ENCODE peak calls at places on chromosomes 13 and 19, in seven cellular contexts. X is tibial nerve; L is CD4-positive, alpha-beta T cell; B is breast epithelium; G is adrenal gland; E is ovary; M is PC-3. W is an unnamed sample.

GRCh38 chr19:4774136-4774535 is 17.4 kb upstream of the FEM1A start:
- DNase-seq in X (no peak), L (no peak), B (no peak), G (no peak), E (no peak), M (no peak), W (no peak)

GRCh38 chr19:44904426-44904994 is 1.1 kb upstream of the APOE start:
- DNase-seq in X (no peak), L (no peak), B (no peak), G (peak), E (no peak), M (no peak), W (no peak)

GRCh38 chr13:93805736-93806135 is 579.1 kb downstream of the GPC6 start:
- DNase-seq in X (no peak), L (no peak), B (no peak), G (no peak), E (no peak), M (no peak), W (no peak)

GRCh38 chr19:51122112-51122981 is 2.4 kb upstream of the SIGLEC9 start:
- DNase-seq in X (no peak), L (no peak), B (no peak), G (no peak), E (peak), M (no peak), W (no peak)

GRCh38 chr13:95087746-95088305 is 213.4 kb downstream of the ABCC4 start:
- DNase-seq in X (no peak), L (no peak), B (no peak), G (no peak), E (no peak), M (peak), W (no peak)

GRCh38 chr13:68509734-68510621 is 1279.8 kb upstream of the PCDH9 start:
- DNase-seq in X (no peak), L (no peak), B (no peak), G (no peak), E (no peak), M (peak), W (no peak)

GRCh38 chr19:8075158-8076086 is 22.9 kb downstream of the CCL25 start:
- DNase-seq in X (no peak), L (no peak), B (no peak), G (no peak), E (no peak), M (no peak), W (no peak)

GRCh38 chr19:42069619-42070293 is at the start of gene GRIK5:
- DNase-seq in X (no peak), L (no peak), B (no peak), G (no peak), E (no peak), M (no peak), W (peak)

GRCh38 chr19:5455367-5456129 is at the start of gene ZNRF4:
- DNase-seq in X (no peak), L (no peak), B (no peak), G (no peak), E (no peak), M (no peak), W (no peak)

GRCh38 chr19:41785653-41786052 is 10.7 kb upstream of the CEACAM3 start:
- DNase-seq in X (no peak), L (peak), B (peak), G (peak), E (no peak), M (peak), W (peak)

GRCh38 chr13:113117335-113117872 is 5.2 kb upstream of the F10 start:
- DNase-seq in X (no peak), L (no peak), B (no peak), G (no peak), E (peak), M (peak), W (no peak)

GRCh38 chr13:21849323-21849722 is 178.4 kb downstream of the FGF9 start:
- DNase-seq in X (no peak), L (no peak), B (no peak), G (peak), E (no peak), M (peak), W (peak)

GRCh38 chr13:30978981-30979956 is 46.8 kb downstream of the TEX26 start:
- DNase-seq in X (no peak), L (no peak), B (no peak), G (peak), E (no peak), M (peak), W (peak)

GRCh38 chr19:1756264-1756663 is 3.0 kb downstream of the ONECUT3 start:
- DNase-seq in X (no peak), L (no peak), B (no peak), G (no peak), E (no peak), M (peak), W (no peak)

GRCh38 chr19:1754651-1755466 is 1.6 kb downstream of the ONECUT3 start:
- DNase-seq in X (no peak), L (no peak), B (no peak), G (no peak), E (no peak), M (peak), W (no peak)

GRCh38 chr19:1756705-1757445 is 3.6 kb downstream of the ONECUT3 start:
- DNase-seq in X (no peak), L (no peak), B (no peak), G (no peak), E (no peak), M (no peak), W (no peak)

GRCh38 chr19:1753730-1754442 is 580 bp downstream of the ONECUT3 start:
- DNase-seq in X (no peak), L (no peak), B (no peak), G (no peak), E (no peak), M (no peak), W (no peak)

DNA sequence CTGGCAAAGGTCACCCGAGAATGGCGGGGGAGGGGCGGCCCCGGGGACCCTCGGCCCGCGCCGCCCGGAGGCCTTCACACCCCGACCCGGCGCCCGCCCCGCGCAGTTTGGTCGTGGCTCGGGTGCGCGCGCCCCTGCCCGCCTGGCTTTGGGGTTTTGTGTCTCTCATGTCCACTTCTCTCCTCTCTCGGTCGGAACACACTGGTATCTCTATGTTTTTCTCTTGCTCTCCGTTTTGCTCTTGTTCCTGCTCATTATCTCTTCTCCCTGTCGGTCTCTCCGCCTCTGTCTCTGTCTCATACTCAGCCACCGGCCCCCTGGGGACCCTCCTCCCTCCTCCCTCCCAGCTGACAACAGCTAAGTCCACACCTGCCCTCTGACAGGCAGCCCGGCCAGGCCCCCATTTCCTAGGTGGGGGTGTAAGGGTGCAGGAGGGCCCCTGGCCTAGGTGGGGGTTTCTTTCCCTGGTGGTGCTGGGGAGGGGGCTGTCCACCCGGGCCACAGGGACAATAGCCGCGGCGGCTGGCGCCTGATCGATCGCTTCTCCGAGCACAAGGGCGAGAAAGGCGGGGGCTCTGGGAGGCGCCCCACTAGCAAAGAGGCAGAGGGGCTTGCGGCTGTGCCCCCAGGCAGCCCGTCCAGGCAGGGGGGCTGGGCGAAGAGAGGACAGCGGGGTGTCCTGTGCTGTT is 2.3 kb downstream of the ONECUT3 start:
- DNase-seq in X (no peak), L (no peak), B (no peak), G (no peak), E (no peak), M (no peak), W (no peak)
- H3K27ac ChIP-seq in X (no peak), L (no peak), B (no peak), G (no peak), E (no peak), M (no peak), W (no peak)

DNA sequence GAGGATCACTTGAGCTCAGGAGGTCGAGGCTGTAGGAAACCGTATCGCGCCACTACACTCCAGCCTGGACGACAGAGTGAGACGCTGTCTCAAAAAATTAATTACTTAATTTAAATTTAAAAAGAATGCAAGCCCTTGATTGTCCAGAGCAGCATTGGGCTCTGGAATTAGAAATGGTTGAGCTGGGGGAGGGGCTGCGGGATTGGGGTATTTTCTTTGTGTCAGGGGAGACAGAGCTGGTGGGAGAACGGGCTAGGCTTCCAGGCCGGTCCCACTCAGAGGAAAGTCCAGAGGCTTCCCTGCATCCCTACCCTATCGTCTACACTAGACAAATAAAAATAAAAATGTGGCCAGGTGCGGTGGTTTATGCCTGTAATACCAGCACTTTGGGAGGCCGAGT is 2.2 kb upstream of the RAB3A start:
- DNase-seq in X (no peak), L (no peak), B (no peak), G (no peak), E (no peak), M (no peak), W (peak)
- H3K27ac ChIP-seq in X (peak), L (no peak), B (no peak), G (no peak), E (peak), M (no peak), W (peak)

GRCh38 chr19:46995492-46995891 is 24.1 kb upstream of the NPAS1 start:
- DNase-seq in X (no peak), L (no peak), B (no peak), G (no peak), E (no peak), M (no peak), W (no peak)
- H3K27ac ChIP-seq in X (peak), L (no peak), B (no peak), G (no peak), E (no peak), M (no peak), W (no peak)

DNA sequence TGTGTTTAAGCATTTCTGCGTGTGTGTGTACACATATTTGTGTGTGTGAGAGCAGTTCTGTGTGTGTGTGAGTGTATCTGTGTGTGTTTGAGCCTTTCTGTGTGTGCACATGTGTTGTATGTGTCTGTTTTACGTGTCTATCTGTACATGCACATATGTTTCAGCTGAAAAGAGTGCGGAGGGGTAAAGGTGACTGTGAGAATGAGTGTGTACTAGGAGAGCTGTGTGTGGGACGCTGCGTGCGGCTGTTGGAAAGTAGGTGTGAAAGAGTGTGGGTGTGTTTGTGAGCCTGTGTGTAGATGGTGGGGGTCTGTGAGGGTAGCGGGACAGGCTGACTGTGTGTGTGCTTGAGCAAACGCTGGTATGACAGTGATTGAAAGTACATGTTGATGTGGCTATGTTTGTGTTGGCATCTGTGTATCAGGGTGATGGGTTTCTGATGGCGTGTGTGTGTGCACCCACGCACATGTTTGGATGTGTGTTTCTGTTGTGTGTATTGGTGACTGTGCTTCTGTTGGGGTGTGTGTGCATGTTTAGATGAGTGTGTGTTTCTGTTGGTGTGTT is 7.5 kb upstream of the TPM4 start:
- DNase-seq in X (no peak), L (no peak), B (no peak), G (no peak), E (no peak), M (peak), W (no peak)
- H3K27ac ChIP-seq in X (peak), L (no peak), B (peak), G (no peak), E (no peak), M (peak), W (no peak)

GRCh38 chr13:41811588-41812021 is 149.3 kb downstream of the VWA8 start:
- DNase-seq in X (no peak), L (no peak), B (no peak), G (no peak), E (no peak), M (peak), W (no peak)
- H3K27ac ChIP-seq in X (no peak), L (no peak), B (no peak), G (no peak), E (no peak), M (no peak), W (no peak)

GRCh38 chr13:63184693-63185092 is 1769.0 kb upstream of the PCDH20 start:
- DNase-seq in X (no peak), L (no peak), B (no peak), G (no peak), E (no peak), M (peak), W (peak)
- H3K27ac ChIP-seq in X (no peak), L (no peak), B (no peak), G (no peak), E (no peak), M (no peak), W (peak)

GRCh38 chr19:1411255-1412191 is 4.1 kb downstream of the DAZAP1 start:
- DNase-seq in X (no peak), L (no peak), B (no peak), G (peak), E (peak), M (no peak), W (no peak)

GRCh38 chr19:1412995-1413889 is 5.9 kb downstream of the DAZAP1 start:
- DNase-seq in X (no peak), L (no peak), B (no peak), G (no peak), E (no peak), M (no peak), W (no peak)

GRCh38 chr19:1410789-1411188 is 3.4 kb downstream of the DAZAP1 start:
- DNase-seq in X (no peak), L (no peak), B (no peak), G (no peak), E (no peak), M (no peak), W (no peak)

GRCh38 chr19:1410136-1410786 is 2.9 kb downstream of the DAZAP1 start:
- DNase-seq in X (no peak), L (no peak), B (no peak), G (no peak), E (no peak), M (peak), W (no peak)

DNA sequence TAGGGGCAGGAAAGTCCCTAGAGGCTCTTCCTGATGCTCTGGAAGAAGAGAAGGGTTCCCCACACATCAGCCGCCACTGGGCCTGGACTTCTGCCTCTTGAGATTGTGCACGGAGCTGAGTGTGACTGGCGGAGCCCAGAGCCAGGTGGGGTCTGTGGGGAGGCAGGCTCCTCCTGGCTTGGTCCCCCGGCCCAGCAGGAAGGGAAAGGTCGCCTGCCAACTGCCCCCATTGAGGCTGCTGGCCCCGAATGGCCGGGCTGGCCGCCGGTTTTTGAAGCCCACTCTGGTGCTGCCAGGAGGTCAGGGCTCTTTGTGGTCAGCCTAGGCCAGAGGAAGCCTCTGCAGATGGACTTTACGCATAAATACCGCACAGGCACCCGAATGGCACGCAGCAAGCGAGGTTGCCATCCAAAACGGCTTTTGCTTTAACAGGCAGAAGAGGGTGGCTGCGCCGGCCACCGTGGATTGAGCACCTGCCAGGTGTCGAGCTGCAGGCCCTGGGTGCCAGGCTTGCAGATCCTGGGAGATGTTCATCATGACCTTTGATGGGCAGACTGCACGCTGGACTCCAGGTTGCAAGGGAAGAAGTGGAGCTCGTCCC is 5.0 kb downstream of the DAZAP1 start:
- DNase-seq in X (no peak), L (no peak), B (no peak), G (no peak), E (no peak), M (no peak), W (no peak)
- H3K27ac ChIP-seq in X (peak), L (no peak), B (peak), G (peak), E (no peak), M (no peak), W (no peak)

DNA sequence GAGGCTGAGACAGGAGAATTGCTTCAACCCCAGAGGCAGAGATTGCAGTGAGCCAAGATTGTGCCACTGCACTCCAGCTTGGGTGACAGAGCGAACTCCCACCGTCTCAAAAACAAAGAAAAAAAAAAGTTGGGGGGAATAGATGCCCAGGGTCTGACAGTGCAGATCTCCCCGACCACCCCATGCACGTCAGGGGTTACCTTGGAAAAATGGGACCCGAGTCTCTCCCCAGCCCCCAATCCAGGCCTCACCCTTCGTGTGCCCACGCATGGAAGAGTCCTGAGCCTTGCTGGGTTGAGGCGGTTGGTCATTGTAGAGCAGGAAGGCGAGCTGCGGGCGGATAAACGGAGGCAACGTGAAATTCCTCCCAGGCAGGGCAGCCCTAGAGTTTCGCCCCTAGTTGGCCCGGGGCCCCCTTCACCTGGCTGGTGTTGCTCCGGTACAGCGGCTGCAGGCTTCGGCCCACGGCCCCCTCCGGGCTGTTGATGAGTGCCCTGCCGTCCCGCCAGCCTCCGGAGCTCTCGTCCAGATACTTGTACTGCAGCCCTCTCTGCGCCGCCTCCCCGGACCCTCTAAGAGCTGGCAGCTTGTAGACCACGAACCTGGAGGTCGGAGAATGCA is 588 bp downstream of the DNASE2 start:
- DNase-seq in X (no peak), L (no peak), B (no peak), G (no peak), E (no peak), M (peak), W (peak)
- H3K27ac ChIP-seq in X (peak), L (peak), B (peak), G (peak), E (peak), M (no peak), W (peak)